ENCODE peak calls at places on chromosomes 11 and 22, in five cellular contexts. Q, W, K, O and I are unnamed samples.

GRCh38 chr11:62264004-62264403 is 6.0 kb upstream of the SCGB2A2 start:
- DNase-seq in Q (no peak), W (no peak), K (no peak), O (no peak), I (no peak)

GRCh38 chr22:44031111-44031963 is 7.2 kb downstream of the PARVB start:
- DNase-seq in Q (no peak), O (no peak), W (no peak), K (no peak), I (no peak)

GRCh38 chr11:76636826-76637460 is 33.6 kb downstream of the LRRC32 start:
- DNase-seq in K (peak; percentile 29), O (no peak), W (no peak), Q (no peak), I (no peak)

GRCh38 chr11:1006762-1007161 is 29.8 kb downstream of the MUC6 start:
- DNase-seq in W (no peak), O (no peak), K (no peak), Q (no peak), I (no peak)

GRCh38 chr11:94926698-94927237 is 46.6 kb downstream of the CWC15 start:
- DNase-seq in Q (peak; percentile 5), O (no peak), W (no peak), K (peak; percentile 93), I (peak; percentile 92)

GRCh38 chr11:94968334-94968958 is 4.9 kb downstream of the CWC15 start:
- DNase-seq in K (no peak), W (no peak), O (no peak), Q (peak; percentile 13), I (no peak)

GRCh38 chr22:45762545-45763235 is 91.1 kb downstream of the ATXN10 start:
- DNase-seq in O (no peak), K (no peak), Q (no peak), W (no peak), I (no peak)

GRCh38 chr11:15957234-15957633 is 399.1 kb downstream of the SOX6 start:
- DNase-seq in K (no peak), W (no peak), O (no peak), Q (no peak), I (no peak)

GRCh38 chr11:117979481-117980211 is 6.5 kb upstream of the IL10RA start:
- DNase-seq in Q (no peak), W (no peak), K (no peak), O (no peak), I (no peak)

GRCh38 chr11:59923813-59924212 is 14.4 kb upstream of the OOSP1 start:
- DNase-seq in O (no peak), Q (no peak), W (no peak), K (no peak), I (no peak)

GRCh38 chr22:25741692-25742626 is at the start of gene MYO18B:
- DNase-seq in Q (no peak), W (no peak), K (no peak), O (no peak), I (no peak)
- TF ChIP-seq CTCF in Q (no peak), W (no peak), K (no peak), O (no peak), I (no peak)

GRCh38 chr11:34790620-34791019 is 125.6 kb downstream of the APIP start:
- DNase-seq in Q (no peak), W (no peak), O (no peak), K (no peak), I (no peak)
- TF ChIP-seq CTCF in Q (no peak), W (no peak), O (no peak), K (no peak), I (no peak)

GRCh38 chr11:4919250-4919649 is at the start of gene OR51G2:
- DNase-seq in Q (no peak), K (no peak), O (no peak), W (no peak), I (no peak)

GRCh38 chr11:4921796-4922195 is 2.3 kb downstream of the OR51G1 start:
- DNase-seq in O (no peak), Q (no peak), W (no peak), K (no peak), I (no peak)

GRCh38 chr11:4922304-4922703 is 1.8 kb downstream of the OR51G1 start:
- DNase-seq in Q (no peak), W (no peak), O (no peak), K (no peak), I (no peak)

GRCh38 chr11:4926607-4927006 is 2.5 kb upstream of the OR51G1 start:
- DNase-seq in Q (no peak), O (no peak), K (no peak), W (no peak), I (no peak)

DNA sequence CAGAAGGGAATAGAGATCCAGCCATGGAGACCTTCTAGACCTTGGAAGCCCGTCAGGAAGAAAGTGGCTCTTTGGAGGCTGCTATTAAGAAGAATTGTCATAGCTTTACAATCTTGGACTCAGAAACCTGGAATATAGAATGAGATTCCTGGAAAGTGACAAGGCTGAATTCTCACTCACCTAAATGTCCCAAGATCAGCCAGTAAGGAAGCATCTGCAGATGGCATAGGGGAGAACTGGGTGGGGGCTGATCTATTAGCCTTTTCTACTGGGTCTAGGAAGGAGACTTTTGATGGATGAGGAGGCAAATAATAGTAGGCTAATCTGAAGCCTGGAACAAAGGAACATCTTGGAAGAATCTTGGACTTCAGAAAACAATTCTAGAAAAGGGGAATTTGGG is at the start of gene OR51G1:
- DNase-seq in W (no peak), K (no peak), O (no peak), Q (no peak), I (no peak)
- TF ChIP-seq CTCF in W (no peak), K (no peak), O (no peak), Q (no peak), I (no peak)

GRCh38 chr22:28769394-28770085 is 3.0 kb upstream of the CCDC117 start:
- DNase-seq in Q (no peak), K (no peak), O (no peak), W (no peak), I (no peak)

GRCh38 chr22:28774378-28774777 is 1.9 kb downstream of the CCDC117 start:
- DNase-seq in Q (no peak), W (no peak), K (no peak), O (no peak), I (no peak)

GRCh38 chr22:28771195-28771791 is 1.2 kb upstream of the CCDC117 start:
- DNase-seq in Q (peak; percentile 23), K (no peak), W (no peak), O (no peak), I (no peak)

GRCh38 chr22:28773461-28773867 is 969 bp downstream of the CCDC117 start:
- DNase-seq in Q (no peak), O (no peak), K (no peak), W (no peak), I (no peak)

GRCh38 chr22:28772633-28773460 is at the start of gene CCDC117:
- DNase-seq in K (peak; percentile 97), O (peak; percentile 83), Q (peak; percentile 94), W (peak; percentile 95), I (peak; percentile 78)
- TF ChIP-seq CTCF in K (no peak), O (no peak), Q (peak; percentile 26), W (peak; percentile 56), I (no peak)

GRCh38 chr11:18698341-18699268 is at the start of gene TMEM86A:
- DNase-seq in O (peak; percentile 84), W (peak; percentile 84), K (peak; percentile 97), Q (peak; percentile 67), I (no peak)
- TF ChIP-seq CTCF in O (no peak), W (no peak), K (no peak), Q (no peak), I (no peak)